ENCODE peak calls at places on chromosomes 2 and 18, in four cellular contexts. Q, C, G and K are unnamed samples.

GRCh38 chr2:7826656-7827055 is 855.2 kb upstream of the ID2 start:
- DNase-seq in C (no peak), G (no peak), Q (no peak), K (no peak)

GRCh38 chr18:21496277-21496835 is 104.1 kb downstream of the ESCO1 start:
- DNase-seq in Q (no peak), G (no peak), C (no peak), K (no peak)

GRCh38 chr2:62362561-62362960 is 143.4 kb downstream of the TMEM17 start:
- DNase-seq in C (no peak), G (no peak), Q (no peak), K (no peak)

GRCh38 chr2:229974271-229974670 is 52.0 kb downstream of the FBXO36 start:
- DNase-seq in Q (peak), G (no peak), C (no peak), K (no peak)

GRCh38 chr2:19332503-19332902 is 25.9 kb downstream of the OSR1 start:
- DNase-seq in G (no peak), Q (no peak), C (no peak), K (no peak)

GRCh38 chr18:31611511-31611910 is 19.8 kb downstream of the TTR start:
- DNase-seq in Q (no peak), G (no peak), C (no peak), K (no peak)

GRCh38 chr2:73175663-73176204 is 26.6 kb upstream of the NOTO start:
- DNase-seq in C (peak), Q (peak), G (peak), K (no peak)

GRCh38 chr2:127235082-127235702 is 15.1 kb upstream of the CYP27C1 start:
- DNase-seq in C (no peak), G (no peak), Q (no peak), K (no peak)

GRCh38 chr2:5696741-5697521 is 4.7 kb downstream of the SOX11 start:
- DNase-seq in G (no peak), C (no peak), Q (peak), K (no peak)

GRCh38 chr2:7111626-7112025 is 194.4 kb downstream of the RNF144A start:
- DNase-seq in Q (no peak), G (no peak), C (no peak), K (no peak)

GRCh38 chr2:226080323-226080722 is 680.8 kb downstream of the NYAP2 start:
- DNase-seq in C (no peak), G (no peak), Q (peak), K (no peak)